ENCODE peak calls at places on chromosomes 2 and 18, in nine cellular contexts. X is activated CD8-positive, alpha-beta memory T cell treated with anti-CD3 and anti-CD28 coated beads for 4 hours; R is activated naive CD4-positive, alpha-beta T cell treated with anti-CD3 and anti-CD28 coated beads, Interleukin-2, amount 10 ng/mL, durations not matched to agents 7 days and 5 days; M is GM03348; S is heart left ventricle; C is astrocyte of the spinal cord; A is DND-41; I is T-helper 9 cell; W is stimulated activated CD8-positive, alpha-beta memory T cell treated with anti-CD3 and anti-CD28 coated beads, Interleukin-4, amount 100 ng/mL, for 24 hours. D is an unnamed sample.

GRCh38 chr18:30971338-30971956 is 71.1 kb downstream of the DSC3 start:
- DNase-seq in X (no peak), R (no peak), M (peak), S (no peak), C (peak), A (no peak), I (no peak), W (no peak), D (no peak)

GRCh38 chr2:174675615-174676014 is 78.0 kb upstream of the WIPF1 start:
- DNase-seq in X (no peak), R (peak), M (no peak), S (no peak), C (no peak), A (peak), I (peak), W (no peak), D (no peak)

GRCh38 chr2:217954051-217954450 is 48.7 kb downstream of the TNS1 start:
- DNase-seq in X (no peak), R (no peak), M (no peak), S (no peak), C (no peak), A (no peak), I (no peak), W (no peak), D (no peak)

GRCh38 chr2:14601070-14601770 is 31.3 kb upstream of the LRATD1 start:
- DNase-seq in X (no peak), R (no peak), M (no peak), S (peak), C (peak), A (no peak), I (no peak), W (no peak), D (no peak)

GRCh38 chr18:39702888-39703287 is 2137.3 kb upstream of the CELF4 start:
- DNase-seq in X (no peak), R (no peak), M (no peak), S (no peak), C (no peak), A (no peak), I (no peak), W (no peak), D (no peak)

GRCh38 chr2:234597576-234597861 is 100.6 kb upstream of the ARL4C start:
- DNase-seq in X (no peak), R (no peak), M (no peak), S (no peak), C (no peak), A (no peak), I (no peak), W (no peak), D (no peak)

GRCh38 chr2:15302154-15302553 is 259.0 kb downstream of the NBAS start:
- DNase-seq in X (no peak), R (no peak), M (peak), S (no peak), C (peak), A (no peak), I (no peak), W (no peak), D (no peak)

GRCh38 chr2:16522031-16522818 is 143.4 kb downstream of the CYRIA start:
- DNase-seq in X (no peak), R (no peak), M (no peak), S (no peak), C (peak), A (no peak), I (no peak), W (no peak), D (no peak)

GRCh38 chr2:239706407-239706806 is 305.6 kb upstream of the HDAC4 start:
- DNase-seq in X (no peak), R (no peak), M (no peak), S (no peak), C (no peak), A (no peak), I (no peak), W (no peak), D (no peak)

GRCh38 chr2:238954841-238955521 is 107.1 kb downstream of the TWIST2 start:
- DNase-seq in X (no peak), R (no peak), M (peak), S (no peak), C (peak), A (no peak), I (no peak), W (no peak), D (no peak)

GRCh38 chr2:179720173-179720772 is 141.1 kb downstream of the ZNF385B start:
- DNase-seq in X (no peak), R (no peak), M (no peak), S (no peak), C (no peak), A (no peak), I (no peak), W (no peak), D (no peak)

GRCh38 chr2:164882276-164882675 is 40.7 kb upstream of the COBLL1 start:
- DNase-seq in X (no peak), R (no peak), M (no peak), S (no peak), C (peak), A (no peak), I (no peak), W (no peak), D (no peak)

GRCh38 chr2:105455488-105455991 is 56.7 kb upstream of the FHL2 start:
- DNase-seq in X (no peak), R (no peak), M (peak), S (no peak), C (peak), A (peak), I (no peak), W (no peak), D (no peak)

GRCh38 chr18:36403896-36404824 is 106.6 kb downstream of the FHOD3 start:
- DNase-seq in X (no peak), R (no peak), M (no peak), S (peak), C (no peak), A (no peak), I (no peak), W (no peak), D (no peak)

GRCh38 chr2:171487803-171488259 is 34.4 kb upstream of the CYBRD1 start:
- DNase-seq in X (no peak), R (no peak), M (no peak), S (no peak), C (no peak), A (no peak), I (no peak), W (no peak), D (no peak)

GRCh38 chr2:76958749-76959148 is 563.4 kb downstream of the LRRTM4 start:
- DNase-seq in X (no peak), R (no peak), M (no peak), S (no peak), C (peak), A (no peak), I (no peak), W (no peak), D (no peak)

GRCh38 chr2:207815254-207815653 is 45.5 kb upstream of the FZD5 start:
- DNase-seq in X (no peak), R (no peak), M (no peak), S (no peak), C (no peak), A (no peak), I (no peak), W (no peak), D (no peak)

GRCh38 chr2:169452080-169452479 is 27.2 kb upstream of the BBS5 start:
- DNase-seq in X (no peak), R (no peak), M (peak), S (no peak), C (peak), A (no peak), I (no peak), W (no peak), D (no peak)

GRCh38 chr18:3798032-3798431 is 348.1 kb downstream of the TGIF1 start:
- DNase-seq in X (no peak), R (no peak), M (no peak), S (no peak), C (no peak), A (no peak), I (no peak), W (no peak), D (no peak)

GRCh38 chr2:134402385-134402784 is 148.5 kb downstream of the MGAT5 start:
- DNase-seq in X (no peak), R (no peak), M (peak), S (peak), C (peak), A (no peak), I (no peak), W (no peak), D (no peak)

GRCh38 chr18:54173980-54174611 is 50.4 kb downstream of the MBD2 start:
- DNase-seq in X (no peak), R (no peak), M (no peak), S (no peak), C (no peak), A (no peak), I (no peak), W (no peak), D (no peak)

GRCh38 chr2:170816499-170817246 is at the start of gene GAD1:
- DNase-seq in X (peak), R (peak), M (peak), S (peak), C (peak), A (no peak), I (no peak), W (peak), D (peak)

GRCh38 chr2:71831208-71831577 is 316.5 kb downstream of the CYP26B1 start:
- DNase-seq in X (no peak), R (no peak), M (peak), S (peak), C (peak), A (no peak), I (no peak), W (no peak), D (no peak)

GRCh38 chr18:1094408-1094807 is 189.7 kb downstream of the ADCYAP1 start:
- DNase-seq in X (no peak), R (no peak), M (peak), S (no peak), C (peak), A (no peak), I (no peak), W (no peak), D (no peak)

D was measured in hypothalamus.